ENCODE peak calls at places on chromosomes 16 and 17, in eight cellular contexts. K, G, D, R, I, Z, S and O are unnamed samples.

GRCh38 chr17:79089720-79090502 is 15.3 kb downstream of the ENGASE start:
- DNase-seq in K (peak), G (no peak), D (no peak), R (peak), I (no peak), Z (no peak), S (no peak), O (no peak)

GRCh38 chr16:83830769-83831450 is 23.1 kb downstream of the HSBP1 start:
- DNase-seq in K (no peak), G (no peak), D (no peak), R (no peak), I (no peak), Z (no peak), S (no peak), O (no peak)

GRCh38 chr17:3754458-3755334 is 31.0 kb downstream of the HASPIN start:
- DNase-seq in K (peak), G (peak), D (peak), R (peak), I (peak), Z (peak), S (peak), O (peak)

GRCh38 chr17:50830298-50830697 is 5.1 kb upstream of the WFIKKN2 start:
- DNase-seq in K (no peak), G (no peak), D (no peak), R (no peak), I (no peak), Z (no peak), S (no peak), O (no peak)

GRCh38 chr17:63096426-63096825 is 130.4 kb downstream of the TANC2 start:
- DNase-seq in K (peak), G (no peak), D (no peak), R (no peak), I (no peak), Z (no peak), S (no peak), O (no peak)

GRCh38 chr17:7445011-7445927 is at the start of gene CHRNB1:
- DNase-seq in K (peak), G (peak), D (peak), R (peak), I (peak), Z (peak), S (no peak), O (peak)

GRCh38 chr17:47621293-47622178 is 28.2 kb upstream of the KPNB1 start:
- DNase-seq in K (peak), G (no peak), D (no peak), R (peak), I (peak), Z (no peak), S (no peak), O (no peak)

GRCh38 chr16:67482260-67482924 is 955 bp downstream of the AGRP start:
- DNase-seq in K (no peak), G (no peak), D (peak), R (no peak), I (no peak), Z (no peak), S (no peak), O (no peak)

GRCh38 chr16:1565083-1565805 is 31.8 kb downstream of the TMEM204 start:
- DNase-seq in K (no peak), G (no peak), D (no peak), R (no peak), I (no peak), Z (no peak), S (no peak), O (no peak)

GRCh38 chr16:58428621-58429557 is 36.6 kb downstream of the GINS3 start:
- DNase-seq in K (no peak), G (no peak), D (no peak), R (no peak), I (peak), Z (no peak), S (no peak), O (no peak)

GRCh38 chr17:63697341-63698286 is 2.3 kb downstream of the LIMD2 start:
- DNase-seq in K (peak), G (no peak), D (peak), R (peak), I (peak), Z (peak), S (peak), O (peak)

GRCh38 chr16:46961373-46962353 is 11.8 kb downstream of the DNAJA2 start:
- DNase-seq in K (peak), G (no peak), D (peak), R (no peak), I (peak), Z (no peak), S (no peak), O (no peak)

GRCh38 chr17:77208217-77208808 is 67.5 kb downstream of the SEC14L1 start:
- DNase-seq in K (peak), G (no peak), D (no peak), R (no peak), I (no peak), Z (no peak), S (no peak), O (no peak)

GRCh38 chr16:85947511-85948509 is 48.8 kb downstream of the IRF8 start:
- DNase-seq in K (no peak), G (no peak), D (peak), R (no peak), I (no peak), Z (peak), S (no peak), O (peak)

GRCh38 chr17:80593171-80593570 is 48.5 kb downstream of the RPTOR start:
- DNase-seq in K (no peak), G (no peak), D (no peak), R (no peak), I (no peak), Z (no peak), S (no peak), O (no peak)

GRCh38 chr16:17224350-17224749 is 246.4 kb downstream of the XYLT1 start:
- DNase-seq in K (no peak), G (no peak), D (no peak), R (no peak), I (no peak), Z (no peak), S (no peak), O (no peak)

GRCh38 chr16:67164599-67165061 is at the start of gene HSF4:
- DNase-seq in K (peak), G (no peak), D (no peak), R (no peak), I (peak), Z (no peak), S (no peak), O (peak)

GRCh38 chr17:19313066-19313745 is 49.3 kb downstream of the B9D1 start:
- DNase-seq in K (no peak), G (no peak), D (no peak), R (no peak), I (no peak), Z (no peak), S (no peak), O (no peak)

GRCh38 chr16:54957403-54957802 is 26.7 kb downstream of the IRX5 start:
- DNase-seq in K (peak), G (no peak), D (peak), R (peak), I (peak), Z (no peak), S (no peak), O (peak)

GRCh38 chr16:54921229-54921824 is 9.3 kb upstream of the IRX5 start:
- DNase-seq in K (peak), G (no peak), D (no peak), R (peak), I (peak), Z (no peak), S (no peak), O (no peak)

GRCh38 chr17:63433746-63434591 is 12.1 kb downstream of the CYB561 start:
- DNase-seq in K (peak), G (peak), D (no peak), R (peak), I (peak), Z (no peak), S (no peak), O (peak)

GRCh38 chr17:59505610-59506276 is 59.7 kb upstream of the DHX40 start:
- DNase-seq in K (peak), G (no peak), D (no peak), R (peak), I (peak), Z (no peak), S (no peak), O (no peak)

GRCh38 chr17:62626719-62627218 is 701 bp upstream of the MRC2 start:
- DNase-seq in K (peak), G (peak), D (peak), R (peak), I (peak), Z (no peak), S (no peak), O (no peak)

GRCh38 chr17:40485851-40486512 is 15.4 kb downstream of the TNS4 start:
- DNase-seq in K (peak), G (peak), D (peak), R (peak), I (peak), Z (no peak), S (no peak), O (no peak)